ENCODE peak calls at places on chromosomes 13 and 19, in ten cellular contexts. M is stimulated activated CD4-positive, alpha-beta T cell treated with anti-CD3 and anti-CD28 coated beads, Interleukin-1b, Interleukin-23, amount 100 ng/mL, for 48 hours; H is Ammon's horn; T is kidney tubule cell; R is C1 segment of cervical spinal cord; Q is stomach; V is neural crest cell; W is mesendoderm; J is T-cell; N is T-helper 1 cell. X is an unnamed sample.
A peak's percentile ranks its signal among the peaks of the same experiment; 100 is the strongest.

GRCh38 chr19:1402411-1403070 is 1.2 kb upstream of the GAMT start:
- DNase-seq in M (no peak), H (no peak), T (no peak), R (no peak), Q (no peak), V (no peak), W (no peak), J (no peak), N (no peak), X (no peak)

GRCh38 chr19:29076963-29077362 is 136.0 kb downstream of the UQCRFS1 start:
- DNase-seq in M (no peak), H (no peak), T (no peak), R (no peak), Q (no peak), V (no peak), W (no peak), J (no peak), N (no peak), X (no peak)

GRCh38 chr13:32947886-32948285 is 68.3 kb upstream of the KL start:
- DNase-seq in M (no peak), H (peak; percentile 75), T (no peak), R (no peak), Q (no peak), V (no peak), W (peak; percentile 38), J (no peak), N (no peak), X (no peak)

GRCh38 chr19:695350-695949 is at the start of gene PRSS57:
- DNase-seq in M (no peak), H (no peak), T (no peak), R (no peak), Q (no peak), V (no peak), W (no peak), J (no peak), N (no peak), X (no peak)

GRCh38 chr13:67296511-67296910 is 66.4 kb upstream of the PCDH9 start:
- DNase-seq in M (no peak), H (no peak), T (no peak), R (no peak), Q (no peak), V (no peak), W (no peak), J (no peak), N (no peak), X (no peak)

GRCh38 chr13:42215578-42216421 is 56.2 kb upstream of the AKAP11 start:
- DNase-seq in M (peak; percentile 17), H (peak; percentile 32), T (peak; percentile 41), R (no peak), Q (no peak), V (peak; percentile 28), W (peak; percentile 57), J (peak; percentile 3), N (no peak), X (peak; percentile 46)

GRCh38 chr19:33407716-33408115 is 34.2 kb downstream of the CEBPG start:
- DNase-seq in M (no peak), H (no peak), T (no peak), R (no peak), Q (no peak), V (no peak), W (no peak), J (no peak), N (no peak), X (no peak)

GRCh38 chr19:19260417-19260816 is 12.7 kb downstream of the TM6SF2 start:
- DNase-seq in M (no peak), H (no peak), T (no peak), R (no peak), Q (no peak), V (no peak), W (no peak), J (no peak), N (no peak), X (no peak)

GRCh38 chr19:33508941-33509614 is 12.5 kb downstream of the PEPD start:
- DNase-seq in M (no peak), H (peak; percentile 30), T (no peak), R (no peak), Q (no peak), V (no peak), W (no peak), J (no peak), N (no peak), X (no peak)

GRCh38 chr19:10580979-10581631 is 6.0 kb downstream of the AP1M2 start:
- DNase-seq in M (peak; percentile 90), H (peak; percentile 95), T (peak; percentile 90), R (peak; percentile 55), Q (peak; percentile 92), V (peak; percentile 93), W (peak; percentile 96), J (peak; percentile 91), N (peak; percentile 86), X (peak; percentile 93)

GRCh38 chr13:22387899-22388298 is 717.0 kb downstream of the FGF9 start:
- DNase-seq in M (no peak), H (no peak), T (no peak), R (no peak), Q (no peak), V (no peak), W (no peak), J (no peak), N (no peak), X (no peak)

GRCh38 chr19:35644206-35644986 is 2.9 kb downstream of the ETV2 start:
- DNase-seq in M (peak; percentile 98), H (peak; percentile 87), T (peak; percentile 93), R (peak; percentile 61), Q (peak; percentile 98), V (peak; percentile 74), W (peak; percentile 98), J (peak; percentile 91), N (peak; percentile 95), X (peak; percentile 99)

GRCh38 chr19:44582581-44583265 is 30.6 kb upstream of the IGSF23 start:
- DNase-seq in M (peak; percentile 34), H (no peak), T (peak; percentile 38), R (no peak), Q (no peak), V (peak; percentile 34), W (peak; percentile 73), J (no peak), N (no peak), X (peak; percentile 46)

GRCh38 chr19:57637379-57637778 is 4.4 kb downstream of the ZNF211 start:
- DNase-seq in M (no peak), H (no peak), T (no peak), R (no peak), Q (no peak), V (no peak), W (no peak), J (no peak), N (no peak), X (no peak)

GRCh38 chr13:107018285-107018684 is 450.3 kb upstream of the ARGLU1 start:
- DNase-seq in M (no peak), H (no peak), T (no peak), R (no peak), Q (no peak), V (no peak), W (peak; percentile 18), J (no peak), N (no peak), X (no peak)

GRCh38 chr19:54439174-54439851 is 9.7 kb upstream of the LENG8 start:
- DNase-seq in M (peak; percentile 37), H (peak; percentile 89), T (peak; percentile 63), R (peak; percentile 39), Q (peak; percentile 39), V (peak; percentile 59), W (peak; percentile 85), J (no peak), N (no peak), X (peak; percentile 36)

GRCh38 chr19:9523885-9524474 is 14.5 kb downstream of the ZNF426 start:
- DNase-seq in M (no peak), H (no peak), T (no peak), R (no peak), Q (no peak), V (no peak), W (peak; percentile 26), J (no peak), N (no peak), X (no peak)

GRCh38 chr13:75715598-75716523 is 79.7 kb downstream of the LMO7 start:
- DNase-seq in M (peak; percentile 17), H (no peak), T (peak; percentile 13), R (no peak), Q (no peak), V (no peak), W (no peak), J (no peak), N (no peak), X (peak; percentile 16)

GRCh38 chr19:38877781-38878574 is at the start of gene RINL:
- DNase-seq in M (peak; percentile 68), H (no peak), T (peak; percentile 20), R (no peak), Q (peak; percentile 46), V (no peak), W (no peak), J (peak; percentile 73), N (peak; percentile 67), X (peak; percentile 84)

GRCh38 chr19:16627194-16627927 is 643 bp downstream of the MED26 start:
- DNase-seq in M (no peak), H (no peak), T (no peak), R (no peak), Q (no peak), V (peak; percentile 5), W (peak; percentile 34), J (peak; percentile 4), N (no peak), X (peak; percentile 22)

GRCh38 chr19:42293539-42293938 is 8.4 kb upstream of the PRR19 start:
- DNase-seq in M (no peak), H (no peak), T (no peak), R (no peak), Q (no peak), V (no peak), W (no peak), J (no peak), N (no peak), X (no peak)

GRCh38 chr19:7188682-7189629 is 105.3 kb downstream of the INSR start:
- DNase-seq in M (no peak), H (no peak), T (no peak), R (no peak), Q (no peak), V (no peak), W (no peak), J (no peak), N (no peak), X (no peak)

GRCh38 chr19:45376045-45376724 is 5.8 kb upstream of the ERCC2 start:
- DNase-seq in M (no peak), H (no peak), T (peak; percentile 98), R (no peak), Q (no peak), V (no peak), W (peak; percentile 97), J (no peak), N (no peak), X (no peak)

GRCh38 chr19:18191640-18192062 is 1.4 kb upstream of the MPV17L2 start:
- DNase-seq in M (no peak), H (no peak), T (no peak), R (no peak), Q (no peak), V (no peak), W (no peak), J (no peak), N (no peak), X (no peak)

GRCh38 chr13:109778102-109778542 is 8.3 kb downstream of the IRS2 start:
- DNase-seq in M (no peak), H (no peak), T (peak; percentile 89), R (no peak), Q (peak; percentile 65), V (no peak), W (peak; percentile 29), J (no peak), N (no peak), X (no peak)

GRCh38 chr19:32642771-32643170 is 32.2 kb downstream of the ANKRD27 start:
- DNase-seq in M (peak; percentile 77), H (no peak), T (no peak), R (no peak), Q (no peak), V (no peak), W (no peak), J (peak; percentile 57), N (peak; percentile 58), X (peak; percentile 84)

GRCh38 chr19:40466219-40467006 is at the start of gene SPTBN4:
- DNase-seq in M (peak; percentile 89), H (peak; percentile 58), T (no peak), R (peak; percentile 52), Q (no peak), V (no peak), W (no peak), J (peak; percentile 78), N (no peak), X (peak; percentile 90)

GRCh38 chr19:43940719-43941118 is 5.6 kb upstream of the ZNF45 start:
- DNase-seq in M (no peak), H (no peak), T (no peak), R (no peak), Q (no peak), V (no peak), W (no peak), J (no peak), N (no peak), X (no peak)

X was measured in activated CD4-positive, alpha-beta memory T cell treated with anti-CD3 and anti-CD28 coated beads for 36 hours.